ENCODE peak calls at places on chromosomes 5 and 9, in five cellular contexts. R is fibroblast of lung; M is left ventricle myocardium inferior; P is CD4-positive, CD25-positive, alpha-beta regulatory T cell; G is WERI-Rb-1. F is an unnamed sample.

GRCh38 chr5:160398806-160399205 is 1.0 kb downstream of the FAM200C start:
- DNase-seq in R (peak), M (no peak), P (no peak), G (no peak), F (no peak)

GRCh38 chr9:134851015-134851414 is 29.6 kb upstream of the FCN2 start:
- DNase-seq in R (no peak), M (no peak), P (no peak), G (no peak), F (no peak)

GRCh38 chr5:84693256-84693655 is 308.6 kb upstream of the EDIL3 start:
- DNase-seq in R (peak), M (no peak), P (no peak), G (no peak), F (no peak)

GRCh38 chr9:137411260-137411659 is 11.7 kb downstream of the EXD3 start:
- DNase-seq in R (no peak), M (no peak), P (no peak), G (no peak), F (no peak)

GRCh38 chr5:130400091-130400490 is 495.8 kb downstream of the CHSY3 start:
- DNase-seq in R (peak), M (no peak), P (no peak), G (no peak), F (no peak)

GRCh38 chr5:68562308-68562707 is 346.8 kb downstream of the PIK3R1 start:
- DNase-seq in R (peak), M (no peak), P (no peak), G (no peak), F (no peak)

GRCh38 chr5:96885518-96886338 is 9.4 kb downstream of the ERAP2 start:
- DNase-seq in R (peak), M (no peak), P (no peak), G (no peak), F (no peak)

GRCh38 chr9:133375116-133375723 is 640 bp downstream of the SURF4 start:
- DNase-seq in R (peak), M (no peak), P (no peak), G (peak), F (no peak)

GRCh38 chr5:111227805-111228204 is 3.6 kb downstream of the CAMK4 start:
- DNase-seq in R (peak), M (no peak), P (no peak), G (no peak), F (no peak)

GRCh38 chr9:89171693-89172092 is 6.9 kb downstream of the SHC3 start:
- DNase-seq in R (no peak), M (no peak), P (no peak), G (no peak), F (no peak)

GRCh38 chr9:126705767-126706697 is 92.3 kb downstream of the LMX1B start:
- DNase-seq in R (no peak), M (peak), P (peak), G (peak), F (peak)

GRCh38 chr9:75148551-75148950 is 60.2 kb downstream of the OSTF1 start:
- DNase-seq in R (peak), M (no peak), P (no peak), G (no peak), F (no peak)

GRCh38 chr5:18745988-18746615 is 1111.8 kb downstream of the TAF11L14 start:
- DNase-seq in R (no peak), M (no peak), P (peak), G (no peak), F (peak)

GRCh38 chr5:122286547-122286946 is 25.5 kb upstream of the SNCAIP start:
- DNase-seq in R (no peak), M (no peak), P (no peak), G (no peak), F (no peak)

GRCh38 chr9:35910613-35911488 is 1.6 kb downstream of the SPAAR start:
- DNase-seq in R (peak), M (peak), P (peak), G (peak), F (peak)

GRCh38 chr9:32431196-32431595 is 46.8 kb downstream of the ACO1 start:
- DNase-seq in R (peak), M (no peak), P (no peak), G (no peak), F (no peak)

GRCh38 chr5:178331491-178331981 is 98.9 kb upstream of the PHYKPL start:
- DNase-seq in R (no peak), M (peak), P (no peak), G (no peak), F (no peak)

GRCh38 chr9:31210982-31211570 is 1173.4 kb upstream of the ACO1 start:
- DNase-seq in R (no peak), M (no peak), P (no peak), G (peak), F (no peak)

GRCh38 chr5:142881727-142882126 is 111.5 kb downstream of the ARHGAP26 start:
- DNase-seq in R (no peak), M (no peak), P (no peak), G (no peak), F (no peak)

GRCh38 chr5:125793470-125793869 is 629.7 kb upstream of the GRAMD2B start:
- DNase-seq in R (no peak), M (no peak), P (no peak), G (no peak), F (no peak)

GRCh38 chr5:82405618-82406199 is 127.6 kb upstream of the RPS23 start:
- DNase-seq in R (peak), M (no peak), P (no peak), G (no peak), F (no peak)

GRCh38 chr5:96661101-96661840 is 905 bp upstream of the CAST start:
- DNase-seq in R (peak), M (no peak), P (peak), G (peak), F (peak)

GRCh38 chr5:171483453-171484177 is 64.2 kb downstream of the FGF18 start:
- DNase-seq in R (peak), M (peak), P (no peak), G (no peak), F (no peak)

GRCh38 chr9:70761139-70761538 is 346.7 kb upstream of the KLF9 start:
- DNase-seq in R (no peak), M (no peak), P (no peak), G (no peak), F (no peak)

GRCh38 chr5:111776903-111777302 is 19.9 kb upstream of the NREP start:
- DNase-seq in R (no peak), M (no peak), P (no peak), G (no peak), F (no peak)

GRCh38 chr5:78511116-78511906 is 137.3 kb downstream of the LHFPL2 start:
- DNase-seq in R (no peak), M (no peak), P (no peak), G (no peak), F (no peak)
- H3K27ac ChIP-seq in R (no peak), M (peak), P (no peak), G (no peak), F (no peak)

GRCh38 chr9:90546200-90546599 is 96.4 kb downstream of the DIRAS2 start:
- DNase-seq in R (peak), M (no peak), P (no peak), G (peak), F (no peak)

GRCh38 chr9:90544488-90544887 is 98.1 kb downstream of the DIRAS2 start:
- DNase-seq in R (no peak), M (no peak), P (no peak), G (no peak), F (no peak)

GRCh38 chr9:90552317-90552716 is 90.3 kb downstream of the DIRAS2 start:
- DNase-seq in R (no peak), M (no peak), P (no peak), G (no peak), F (no peak)

GRCh38 chr9:90547896-90548295 is 94.7 kb downstream of the DIRAS2 start:
- DNase-seq in R (no peak), M (no peak), P (no peak), G (no peak), F (no peak)
- H3K27ac ChIP-seq in R (no peak), M (no peak), P (no peak), G (no peak), F (no peak)

DNA sequence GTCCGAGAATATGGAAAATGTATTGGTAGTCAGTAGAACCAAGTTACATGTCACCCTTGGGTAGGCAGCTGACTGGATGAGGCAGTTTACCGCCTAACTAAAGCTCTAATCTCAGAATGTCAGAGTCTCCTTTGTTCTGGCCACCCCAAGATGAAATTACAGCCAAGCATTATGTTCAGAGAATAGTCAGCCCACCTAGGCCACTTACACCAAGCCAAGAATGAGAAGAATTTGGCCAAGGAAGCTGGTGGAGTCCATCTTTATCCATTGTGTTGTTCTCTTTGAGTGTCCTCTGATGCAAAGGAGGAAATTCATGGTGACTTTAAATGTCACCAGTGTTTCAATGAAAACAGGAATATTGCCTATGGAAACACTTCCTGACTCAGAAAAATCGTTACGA is 275.1 kb upstream of the MAP3K1 start:
- DNase-seq in R (no peak), M (no peak), P (no peak), G (no peak), F (no peak)
- H3K27ac ChIP-seq in R (no peak), M (peak), P (no peak), G (no peak), F (no peak)

GRCh38 chr5:76544268-76544926 is 78.8 kb downstream of the F2RL2 start:
- DNase-seq in R (peak), M (no peak), P (peak), G (peak), F (peak)
- H3K27ac ChIP-seq in R (no peak), M (no peak), P (peak), G (peak), F (peak)

GRCh38 chr5:80119337-80119736 is 84.2 kb downstream of the THBS4 start:
- DNase-seq in R (no peak), M (no peak), P (no peak), G (no peak), F (no peak)
- H3K27ac ChIP-seq in R (no peak), M (no peak), P (no peak), G (no peak), F (no peak)

GRCh38 chr5:78533356-78533755 is 115.2 kb downstream of the LHFPL2 start:
- DNase-seq in R (no peak), M (no peak), P (no peak), G (no peak), F (no peak)
- H3K27ac ChIP-seq in R (no peak), M (no peak), P (no peak), G (no peak), F (no peak)

GRCh38 chr9:136376457-136376856 is 3.0 kb upstream of the CARD9 start:
- DNase-seq in R (no peak), M (no peak), P (no peak), G (no peak), F (no peak)
- H3K27ac ChIP-seq in R (no peak), M (no peak), P (no peak), G (no peak), F (no peak)

DNA sequence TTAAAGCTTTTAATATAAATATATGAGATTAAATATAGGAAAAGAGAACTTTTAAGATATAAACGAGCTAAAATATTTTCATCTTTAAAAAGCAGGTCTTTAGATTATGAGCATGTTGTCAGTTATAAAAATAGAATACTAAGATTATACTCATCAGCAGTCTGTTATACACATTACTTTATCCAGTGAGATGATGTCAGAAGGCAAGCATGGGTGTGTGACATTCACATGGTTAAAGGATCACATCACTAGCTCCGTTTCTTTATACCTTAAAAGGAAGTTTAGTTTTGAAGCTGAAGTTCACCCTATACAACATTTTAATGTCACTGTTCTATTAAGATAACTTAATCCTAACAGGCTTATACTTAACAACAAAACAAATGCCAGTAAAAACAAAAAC is 59.7 kb downstream of the RICTOR start:
- DNase-seq in R (peak), M (no peak), P (no peak), G (no peak), F (no peak)
- H3K27ac ChIP-seq in R (peak), M (peak), P (no peak), G (peak), F (no peak)

DNA sequence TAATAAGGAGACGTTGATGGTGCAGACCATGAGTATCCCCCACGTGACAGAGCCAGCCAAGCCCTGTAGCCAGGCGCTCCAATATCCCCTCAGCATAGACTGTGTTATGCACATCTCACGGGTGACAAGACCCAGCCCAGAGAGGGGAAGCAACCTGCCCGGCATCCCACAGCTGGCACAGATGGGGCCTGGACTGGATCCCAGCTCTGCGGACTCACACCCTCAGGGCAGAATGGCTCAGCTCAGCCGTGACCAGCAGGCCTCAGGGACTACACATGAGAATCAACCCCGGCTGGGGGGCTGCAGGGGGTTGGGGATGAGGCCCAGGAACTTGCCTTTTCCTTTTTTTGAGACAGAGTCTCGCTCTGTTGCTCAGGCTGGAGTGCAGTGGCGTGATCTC is 11.7 kb downstream of the FIBCD1 start:
- DNase-seq in R (peak), M (no peak), P (no peak), G (no peak), F (no peak)
- H3K27ac ChIP-seq in R (no peak), M (no peak), P (no peak), G (no peak), F (no peak)

GRCh38 chr5:128402506-128402905 is 135.5 kb downstream of the FBN2 start:
- DNase-seq in R (no peak), M (no peak), P (no peak), G (no peak), F (no peak)
- H3K27ac ChIP-seq in R (no peak), M (no peak), P (no peak), G (no peak), F (no peak)

F was measured in CD4-positive, alpha-beta T cell.